ENCODE peak calls at places on chromosomes 12 and 14, in six cellular contexts. G is activated CD4-positive, alpha-beta memory T cell treated with anti-CD3 and anti-CD28 coated beads for 36 hours; L is NCI-H146; D is foreskin fibroblast; I is left lung; R is mucosa of descending colon. Z is an unnamed sample.

GRCh38 chr14:63614964-63615363 is 26.7 kb downstream of the WDR89 start:
- DNase-seq in L (no peak), R (no peak), I (no peak), G (no peak), D (peak; percentile 53), Z (peak; percentile 47)

GRCh38 chr14:49930720-49931119 is 37.8 kb downstream of the ARF6 start:
- DNase-seq in R (no peak), L (no peak), D (no peak), I (no peak), G (no peak), Z (no peak)

GRCh38 chr14:99415496-99416281 is 65.0 kb downstream of the SETD3 start:
- DNase-seq in G (peak; percentile 70), L (peak; percentile 44), I (no peak), R (no peak), D (peak; percentile 65), Z (peak; percentile 48)

GRCh38 chr12:12387521-12387920 is 30.6 kb downstream of the BORCS5 start:
- DNase-seq in I (no peak), R (no peak), D (peak; percentile 64), G (no peak), L (no peak), Z (peak; percentile 26)

GRCh38 chr12:115811929-115812328 is 465.6 kb downstream of the MED13L start:
- DNase-seq in I (no peak), G (no peak), L (no peak), R (no peak), D (peak; percentile 50), Z (no peak)

GRCh38 chr12:546920-547845 is 87.4 kb downstream of the B4GALNT3 start:
- DNase-seq in G (peak; percentile 80), L (peak; percentile 65), R (peak; percentile 90), I (peak; percentile 96), D (peak; percentile 29), Z (no peak)

GRCh38 chr12:89884365-89884915 is 175.8 kb upstream of the ATP2B1 start:
- DNase-seq in D (no peak), G (no peak), I (no peak), R (no peak), L (no peak), Z (no peak)

GRCh38 chr14:44783899-44784298 is 177.8 kb downstream of the KLHL28 start:
- DNase-seq in D (no peak), I (no peak), G (no peak), L (no peak), R (no peak), Z (no peak)

GRCh38 chr14:103255555-103255954 is 78.5 kb upstream of the EIF5 start:
- DNase-seq in L (no peak), R (no peak), G (no peak), D (no peak), I (no peak), Z (no peak)

GRCh38 chr12:50686976-50687375 is 76.9 kb upstream of the ATF1 start:
- DNase-seq in L (no peak), R (no peak), G (no peak), D (no peak), I (no peak), Z (no peak)

GRCh38 chr12:58695263-58695662 is 225.0 kb downstream of the LRIG3 start:
- DNase-seq in D (no peak), G (no peak), L (no peak), R (no peak), I (no peak), Z (no peak)

GRCh38 chr14:33475623-33476022 is 475.3 kb downstream of the EGLN3 start:
- DNase-seq in I (no peak), L (peak; percentile 59), G (peak; percentile 17), R (peak; percentile 69), D (peak; percentile 2), Z (no peak)

GRCh38 chr12:85971800-85972199 is 97.7 kb downstream of the NTS start:
- DNase-seq in R (no peak), D (no peak), L (no peak), I (no peak), G (no peak), Z (no peak)

GRCh38 chr12:109771746-109772621 is 58.4 kb downstream of the FAM222A start:
- DNase-seq in I (no peak), L (no peak), R (no peak), D (no peak), G (peak; percentile 6), Z (no peak)

GRCh38 chr12:101045486-101046474 is 164.3 kb downstream of the SLC5A8 start:
- DNase-seq in I (no peak), D (peak; percentile 40), G (no peak), R (no peak), L (no peak), Z (no peak)

GRCh38 chr12:90368081-90368480 is 586.9 kb downstream of the CCER1 start:
- DNase-seq in I (no peak), G (no peak), R (no peak), L (no peak), D (no peak), Z (no peak)

GRCh38 chr14:20818861-20819260 is 16.2 kb upstream of the RNASE1 start:
- DNase-seq in I (no peak), G (no peak), R (peak; percentile 48), L (no peak), D (no peak), Z (no peak)

GRCh38 chr12:39919790-39920189 is 186.1 kb downstream of the SLC2A13 start:
- DNase-seq in I (no peak), D (no peak), R (no peak), G (no peak), L (no peak), Z (no peak)

GRCh38 chr12:13230500-13230899 is 34.0 kb downstream of the EMP1 start:
- DNase-seq in L (no peak), D (peak; percentile 82), R (no peak), I (no peak), G (no peak), Z (no peak)

GRCh38 chr12:117885211-117885610 is 83.6 kb downstream of the KSR2 start:
- DNase-seq in R (no peak), G (no peak), L (no peak), I (no peak), D (no peak), Z (no peak)

GRCh38 chr14:75335588-75335987 is 57.0 kb downstream of the FOS start:
- DNase-seq in G (no peak), R (no peak), I (no peak), L (no peak), D (no peak), Z (no peak)

GRCh38 chr12:754871-755562 is 2.6 kb downstream of the WNK1 start:
- DNase-seq in R (no peak), I (no peak), L (peak; percentile 19), D (peak; percentile 57), G (peak; percentile 35), Z (peak; percentile 67)

GRCh38 chr14:89684139-89684538 is 267.1 kb upstream of the FOXN3 start:
- DNase-seq in R (no peak), L (no peak), D (no peak), I (no peak), G (no peak), Z (no peak)

GRCh38 chr14:75254901-75255300 is 23.7 kb upstream of the FOS start:
- DNase-seq in R (peak; percentile 64), L (no peak), I (no peak), G (no peak), D (no peak), Z (no peak)

GRCh38 chr12:122835693-122836026 is 403 bp downstream of the HIP1R start:
- DNase-seq in G (peak; percentile 43), L (peak; percentile 62), I (peak; percentile 82), R (peak; percentile 68), D (no peak), Z (no peak)

GRCh38 chr14:104135121-104135903 is 3.1 kb upstream of the KIF26A start:
- DNase-seq in D (no peak), R (peak; percentile 32), G (peak; percentile 22), I (peak; percentile 80), L (no peak), Z (no peak)

GRCh38 chr12:20237091-20237490 is 131.2 kb upstream of the PDE3A start:
- DNase-seq in I (no peak), L (no peak), R (no peak), D (no peak), G (no peak), Z (no peak)

GRCh38 chr14:22811752-22812151 is 3.5 kb downstream of the SLC7A7 start:
- DNase-seq in I (no peak), G (no peak), D (no peak), L (no peak), R (no peak), Z (no peak)

Z was measured in HS-5.